ENCODE peak calls at places on chromosomes 3 and 15, in five cellular contexts. H, P, T, N and I are unnamed samples.

GRCh38 chr3:51477360-51477711 is 22.5 kb downstream of the DCAF1 start:
- DNase-seq in T (no peak), H (no peak), N (no peak), P (no peak), I (no peak)

GRCh38 chr3:46065294-46065705 is 38.0 kb upstream of the XCR1 start:
- DNase-seq in N (no peak), H (peak), T (no peak), P (no peak), I (peak)

GRCh38 chr3:193560870-193561269 is 6.2 kb upstream of the ATP13A4 start:
- DNase-seq in N (no peak), P (no peak), T (no peak), H (no peak), I (no peak)

GRCh38 chr3:163508212-163508611 is 1570.1 kb downstream of the SI start:
- DNase-seq in P (no peak), T (no peak), N (no peak), H (no peak), I (no peak)

GRCh38 chr3:13408890-13409289 is 11.2 kb downstream of the NUP210 start:
- DNase-seq in N (no peak), T (no peak), P (no peak), H (no peak), I (no peak)

GRCh38 chr15:98221577-98221976 is 261.1 kb downstream of the ARRDC4 start:
- DNase-seq in N (no peak), P (no peak), H (no peak), T (no peak), I (no peak)

GRCh38 chr15:36313021-36313420 is 266.4 kb upstream of the CDIN1 start:
- DNase-seq in N (no peak), H (no peak), P (no peak), T (no peak), I (no peak)

GRCh38 chr15:45670511-45670910 is 35.7 kb downstream of the SQOR start:
- DNase-seq in T (no peak), P (no peak), H (no peak), N (no peak), I (no peak)

GRCh38 chr3:16824085-16824696 is 60.6 kb upstream of the PLCL2 start:
- DNase-seq in P (no peak), T (no peak), H (no peak), N (no peak), I (peak)

GRCh38 chr3:42456211-42456610 is 45.8 kb upstream of the LYZL4 start:
- DNase-seq in H (no peak), P (no peak), T (no peak), N (no peak), I (no peak)

GRCh38 chr15:64045774-64046346 is 425 bp downstream of the DAPK2 start:
- DNase-seq in H (no peak), T (no peak), P (peak), N (no peak), I (peak)

GRCh38 chr3:69370945-69371301 is 15.0 kb downstream of the FRMD4B start:
- DNase-seq in T (no peak), P (no peak), H (no peak), N (no peak), I (no peak)

GRCh38 chr15:71462638-71463037 is 347.4 kb downstream of the THSD4 start:
- DNase-seq in H (no peak), T (no peak), N (no peak), P (no peak), I (no peak)

GRCh38 chr15:51298656-51299055 is 39.7 kb downstream of the CYP19A1 start:
- DNase-seq in T (no peak), N (no peak), P (no peak), H (no peak), I (no peak)

GRCh38 chr3:52172262-52172757 is 18.1 kb upstream of the POC1A start:
- DNase-seq in H (no peak), N (no peak), T (no peak), P (no peak), I (no peak)

GRCh38 chr3:150547045-150547753 is 612 bp downstream of the EIF2A start:
- DNase-seq in T (no peak), N (peak), P (no peak), H (no peak), I (no peak)

GRCh38 chr3:4828279-4829030 is 150.8 kb upstream of the BHLHE40 start:
- DNase-seq in P (no peak), H (no peak), T (no peak), N (peak), I (no peak)

GRCh38 chr3:6861989-6862879 is 1.3 kb downstream of the GRM7 start:
- DNase-seq in H (no peak), P (no peak), N (no peak), T (no peak), I (no peak)

GRCh38 chr3:127831723-127832172 is 9.4 kb upstream of the MGLL start:
- DNase-seq in N (peak), P (peak), H (no peak), T (no peak), I (peak)

GRCh38 chr3:120129041-120129440 is 34.8 kb upstream of the GSK3B start:
- DNase-seq in T (no peak), H (no peak), N (no peak), P (no peak), I (no peak)

GRCh38 chr3:50237754-50238548 is 1.9 kb downstream of the GNAI2 start:
- DNase-seq in P (peak), N (no peak), T (no peak), H (no peak), I (peak)

GRCh38 chr3:50236484-50237132 is 604 bp downstream of the GNAI2 start:
- DNase-seq in N (no peak), T (no peak), P (no peak), H (no peak), I (no peak)

GRCh38 chr3:50238549-50239026 is 2.6 kb downstream of the GNAI2 start:
- DNase-seq in H (no peak), T (peak), P (peak), N (peak), I (no peak)

GRCh38 chr3:50237133-50237651 is 1.2 kb downstream of the GNAI2 start:
- DNase-seq in N (no peak), T (no peak), P (no peak), H (no peak), I (no peak)

GRCh38 chr3:50235716-50236483 is at the start of gene GNAI2:
- DNase-seq in N (peak), P (peak), H (peak), T (peak), I (peak)
- H3K27ac ChIP-seq in N (peak), P (peak), H (peak), T (peak), I (peak)

GRCh38 chr15:92247649-92248242 is 145.9 kb upstream of the ST8SIA2 start:
- DNase-seq in N (no peak), H (no peak), P (no peak), T (no peak), I (no peak)
- H3K4me3 ChIP-seq in N (no peak), H (no peak), P (no peak), T (no peak), I (no peak)

GRCh38 chr3:186940965-186941364 is 10.6 kb downstream of the ST6GAL1 start:
- DNase-seq in H (no peak), P (no peak), T (no peak), N (no peak), I (no peak)

GRCh38 chr3:186939536-186939935 is 9.2 kb downstream of the ST6GAL1 start:
- DNase-seq in N (no peak), P (no peak), H (no peak), T (no peak), I (no peak)

GRCh38 chr3:186942168-186942567 is 11.8 kb downstream of the ST6GAL1 start:
- DNase-seq in T (no peak), P (no peak), N (no peak), H (no peak), I (no peak)

GRCh38 chr3:186937017-186937875 is 6.9 kb downstream of the ST6GAL1 start:
- DNase-seq in H (no peak), P (no peak), T (no peak), N (no peak), I (no peak)

GRCh38 chr3:186938716-186939115 is 8.4 kb downstream of the ST6GAL1 start:
- DNase-seq in P (no peak), N (no peak), T (no peak), H (no peak), I (no peak)
- TF ChIP-seq POLR2A in P (no peak), N (no peak), T (no peak), H (no peak), I (no peak)

GRCh38 chr3:36269274-36269673 is 111.0 kb upstream of the STAC start:
- DNase-seq in T (no peak), P (no peak), N (no peak), H (no peak), I (no peak)
- H3K27ac ChIP-seq in T (no peak), P (no peak), N (no peak), H (no peak), I (no peak)

DNA sequence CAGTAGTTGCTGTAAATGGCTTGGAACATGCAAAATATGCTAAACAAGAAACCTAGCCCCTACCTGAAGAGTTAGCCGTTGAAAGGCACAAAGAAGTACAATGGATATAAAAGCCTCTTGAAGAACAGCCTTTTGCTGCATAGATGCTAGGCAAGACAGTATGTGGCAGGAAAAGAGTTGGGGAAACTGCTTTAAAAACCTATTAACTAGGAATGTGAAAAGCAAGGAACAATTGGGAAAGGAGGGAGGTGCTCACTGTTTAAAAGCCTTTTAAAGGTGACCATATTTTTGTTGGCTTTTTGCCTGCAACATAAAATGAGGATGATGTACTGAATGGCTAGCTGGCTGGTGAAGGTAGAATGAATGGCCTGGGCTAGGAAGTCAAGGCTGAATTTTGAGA is 24.5 kb upstream of the SOX2 start:
- DNase-seq in H (no peak), P (no peak), N (no peak), T (no peak), I (no peak)
- H3K4me3 ChIP-seq in H (no peak), P (no peak), N (no peak), T (no peak), I (no peak)

GRCh38 chr3:10002951-10003350 is 16.3 kb upstream of the EMC3 start:
- DNase-seq in N (no peak), T (no peak), H (no peak), P (peak), I (no peak)
- TF ChIP-seq POLR2A in N (no peak), T (no peak), H (no peak), P (no peak), I (no peak)